ENCODE peak calls at places on chromosomes 13 and 19, in six cellular contexts. W is AML-193, U is NCI-H1105, O is GOT3, F is non-pigmented ciliary epithelial cell, C is H54. P is an unnamed sample.
A peak's percentile ranks its signal among the peaks of the same experiment; 100 is the strongest.

GRCh38 chr13:104648291-104648690 is 1582.1 kb upstream of the SLC10A2 start:
- DNase-seq in O (no peak), C (no peak), F (no peak), U (no peak), W (no peak), P (no peak)

GRCh38 chr13:43908156-43909126 is 28.7 kb downstream of the LACC1 start:
- DNase-seq in U (peak; percentile 22), O (no peak), W (peak; percentile 50), F (peak; percentile 61), C (no peak), P (no peak)

GRCh38 chr19:18290250-18291018 is 9.0 kb upstream of the JUND start:
- DNase-seq in U (no peak), F (no peak), C (no peak), O (no peak), W (peak; percentile 5), P (no peak)

GRCh38 chr19:39867952-39868351 is 21.8 kb upstream of the FBL start:
- DNase-seq in U (no peak), W (no peak), O (no peak), C (no peak), F (no peak), P (no peak)

GRCh38 chr19:47765522-47766358 is 12.8 kb upstream of the SELENOW start:
- DNase-seq in U (no peak), F (no peak), O (peak; percentile 6), C (no peak), W (peak; percentile 24), P (no peak)

GRCh38 chr13:47705185-47705584 is 295.9 kb downstream of the SUCLA2 start:
- DNase-seq in F (no peak), U (no peak), O (no peak), C (no peak), W (no peak), P (no peak)

GRCh38 chr13:109155301-109155761 is 525.9 kb downstream of the MYO16 start:
- DNase-seq in O (no peak), C (peak; percentile 33), F (peak; percentile 92), U (no peak), W (no peak), P (peak; percentile 89)

GRCh38 chr13:93388701-93389100 is 162.1 kb downstream of the GPC6 start:
- DNase-seq in F (no peak), O (no peak), C (peak; percentile 7), W (no peak), U (no peak), P (no peak)

GRCh38 chr19:33472696-33473624 is 48.6 kb downstream of the PEPD start:
- DNase-seq in C (peak; percentile 99), W (no peak), O (peak; percentile 36), F (peak; percentile 99), U (no peak), P (peak; percentile 96)

GRCh38 chr19:19232231-19232630 is 20.5 kb downstream of the NCAN start:
- DNase-seq in O (no peak), W (no peak), F (no peak), C (no peak), U (no peak), P (no peak)

GRCh38 chr19:10587022-10587838 is at the start of gene AP1M2:
- DNase-seq in W (no peak), O (no peak), U (peak; percentile 69), F (no peak), C (no peak), P (no peak)

GRCh38 chr13:108919036-108919907 is 289.9 kb downstream of the MYO16 start:
- DNase-seq in C (no peak), O (no peak), F (no peak), U (no peak), W (no peak), P (no peak)

GRCh38 chr19:29075149-29075548 is 137.8 kb downstream of the UQCRFS1 start:
- DNase-seq in U (no peak), O (no peak), C (no peak), W (no peak), F (no peak), P (no peak)

GRCh38 chr19:9945319-9945966 is 9.1 kb upstream of the OLFM2 start:
- DNase-seq in W (no peak), F (peak; percentile 93), U (no peak), C (peak; percentile 67), O (peak; percentile 81), P (peak; percentile 100)

GRCh38 chr13:25171517-25172302 is at the start of gene AMER2:
- DNase-seq in W (no peak), C (no peak), U (no peak), F (no peak), O (no peak), P (no peak)

GRCh38 chr13:73816702-73817101 is 317.5 kb downstream of the KLF12 start:
- DNase-seq in F (no peak), O (no peak), U (no peak), W (no peak), C (no peak), P (no peak)

GRCh38 chr19:10219678-10220077 is 11.5 kb downstream of the S1PR2 start:
- DNase-seq in W (peak; percentile 28), U (no peak), C (no peak), O (no peak), F (no peak), P (no peak)

P was measured in AG09309.